ENCODE peak calls at places on chromosomes 16 and 17, in seven cellular contexts. X is aorta, V is AG04449, Y is lower leg skin, E is stomach, J is fibroblast of mammary gland, P is HAP-1. C is an unnamed sample.

GRCh38 chr16:14401839-14402115 is 228.3 kb downstream of the PARN start:
- DNase-seq in P (no peak), X (peak; percentile 68), E (no peak), J (peak; percentile 56), V (no peak), Y (peak; percentile 87), C (no peak)

GRCh38 chr16:68643847-68644246 is 1.3 kb upstream of the CDH3 start:
- DNase-seq in J (no peak), E (no peak), X (no peak), Y (no peak), V (no peak), P (no peak), C (no peak)

GRCh38 chr17:38867179-38867994 is 2.5 kb upstream of the LASP1 start:
- DNase-seq in E (peak; percentile 46), X (no peak), P (peak; percentile 76), Y (peak; percentile 85), V (no peak), J (peak; percentile 78), C (no peak)

GRCh38 chr17:68288804-68289203 is 2.1 kb downstream of the SLC16A6 start:
- DNase-seq in X (no peak), V (no peak), P (no peak), E (no peak), J (no peak), Y (peak; percentile 78), C (no peak)

GRCh38 chr17:16052486-16052885 is 52.9 kb downstream of the TTC19 start:
- DNase-seq in Y (no peak), J (peak; percentile 41), V (peak; percentile 31), E (no peak), X (no peak), P (no peak), C (no peak)

GRCh38 chr17:1107777-1108559 is 71.8 kb downstream of the ABR start:
- DNase-seq in X (no peak), J (no peak), V (no peak), P (no peak), E (no peak), Y (no peak), C (no peak)

GRCh38 chr16:85663891-85664321 is 24.8 kb downstream of the GINS2 start:
- DNase-seq in E (peak; percentile 82), Y (no peak), X (peak; percentile 33), J (peak; percentile 28), P (no peak), V (no peak), C (no peak)

GRCh38 chr16:72992142-72992601 is 55.8 kb downstream of the ZFHX3 start:
- DNase-seq in P (no peak), J (no peak), X (no peak), V (no peak), Y (peak; percentile 82), E (no peak), C (no peak)

GRCh38 chr16:23174622-23175021 is 7.9 kb upstream of the SCNN1G start:
- DNase-seq in E (no peak), Y (peak; percentile 0), X (no peak), V (no peak), J (peak; percentile 10), P (no peak), C (no peak)

GRCh38 chr17:48551601-48552452 is 6.9 kb upstream of the HOXB2 start:
- DNase-seq in E (no peak), V (no peak), X (no peak), J (no peak), P (no peak), Y (no peak), C (no peak)

GRCh38 chr16:73916839-73917594 is 379.6 kb upstream of the PSMD7 start:
- DNase-seq in V (no peak), E (no peak), J (peak; percentile 1), Y (no peak), X (no peak), P (no peak), C (no peak)

GRCh38 chr17:43338886-43339516 is 59.8 kb upstream of the ARL4D start:
- DNase-seq in V (no peak), P (peak; percentile 24), Y (peak; percentile 93), J (peak; percentile 38), E (peak; percentile 83), X (peak; percentile 86), C (no peak)

GRCh38 chr17:43337684-43338428 is 60.9 kb upstream of the ARL4D start:
- DNase-seq in E (no peak), Y (no peak), X (no peak), P (no peak), J (no peak), V (no peak), C (no peak)

GRCh38 chr17:43342601-43342905 is 56.2 kb upstream of the ARL4D start:
- DNase-seq in P (no peak), Y (no peak), J (no peak), E (no peak), V (no peak), X (no peak), C (no peak)

GRCh38 chr17:43344700-43345099 is 54.1 kb upstream of the ARL4D start:
- DNase-seq in E (no peak), J (no peak), X (no peak), V (no peak), Y (no peak), P (no peak), C (no peak)

DNA sequence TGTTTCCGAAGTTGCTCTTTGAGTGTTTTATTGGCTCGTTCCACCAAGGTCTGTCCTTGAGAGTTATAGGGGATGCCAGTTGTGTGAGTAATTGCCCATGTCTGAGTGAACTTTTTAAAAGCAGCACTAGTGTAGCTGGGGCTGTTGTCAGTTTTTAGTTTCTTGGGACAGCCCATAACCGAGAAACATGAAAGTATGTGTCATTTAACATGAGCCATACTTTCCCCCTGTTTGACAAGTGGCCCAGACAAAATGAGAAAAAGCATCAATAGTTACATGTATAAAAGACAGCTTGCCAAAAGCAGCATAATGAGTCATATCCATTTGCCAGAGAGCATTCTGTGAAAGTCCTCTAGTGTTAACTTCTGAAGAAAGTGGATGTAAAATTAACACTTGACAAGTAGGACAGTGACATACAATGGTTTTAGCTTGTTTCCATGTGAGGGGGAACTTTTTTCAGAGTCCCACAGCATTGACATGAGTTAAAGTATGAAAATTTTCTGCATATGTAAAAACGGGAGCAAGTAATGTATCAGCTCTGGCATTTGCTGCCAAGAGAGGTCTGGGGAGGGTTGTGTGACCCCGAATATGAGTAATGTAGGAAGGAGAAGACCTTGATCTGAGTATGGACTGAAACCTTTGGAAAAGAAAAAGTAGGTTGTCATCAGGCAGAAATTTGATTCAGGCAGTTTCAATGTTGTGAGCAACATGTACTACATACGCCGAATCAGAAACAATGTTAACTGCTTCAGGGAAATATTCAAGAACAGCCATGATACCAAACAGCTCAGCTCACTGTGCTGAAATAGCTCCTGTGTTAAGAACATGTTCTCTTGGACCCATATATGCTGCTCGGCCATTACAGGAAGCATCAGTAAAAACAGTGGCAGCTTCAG is 56.8 kb upstream of the ARL4D start:
- DNase-seq in X (no peak), V (no peak), Y (no peak), E (no peak), P (no peak), J (peak; percentile 83), C (no peak)
- H3K4me3 ChIP-seq in X (no peak overlapping the region), V (no peak overlapping the region), Y (no peak overlapping the region), E (no peak overlapping the region), P (no peak overlapping the region), J (no peak overlapping the region), C (no peak overlapping the region)

DNA sequence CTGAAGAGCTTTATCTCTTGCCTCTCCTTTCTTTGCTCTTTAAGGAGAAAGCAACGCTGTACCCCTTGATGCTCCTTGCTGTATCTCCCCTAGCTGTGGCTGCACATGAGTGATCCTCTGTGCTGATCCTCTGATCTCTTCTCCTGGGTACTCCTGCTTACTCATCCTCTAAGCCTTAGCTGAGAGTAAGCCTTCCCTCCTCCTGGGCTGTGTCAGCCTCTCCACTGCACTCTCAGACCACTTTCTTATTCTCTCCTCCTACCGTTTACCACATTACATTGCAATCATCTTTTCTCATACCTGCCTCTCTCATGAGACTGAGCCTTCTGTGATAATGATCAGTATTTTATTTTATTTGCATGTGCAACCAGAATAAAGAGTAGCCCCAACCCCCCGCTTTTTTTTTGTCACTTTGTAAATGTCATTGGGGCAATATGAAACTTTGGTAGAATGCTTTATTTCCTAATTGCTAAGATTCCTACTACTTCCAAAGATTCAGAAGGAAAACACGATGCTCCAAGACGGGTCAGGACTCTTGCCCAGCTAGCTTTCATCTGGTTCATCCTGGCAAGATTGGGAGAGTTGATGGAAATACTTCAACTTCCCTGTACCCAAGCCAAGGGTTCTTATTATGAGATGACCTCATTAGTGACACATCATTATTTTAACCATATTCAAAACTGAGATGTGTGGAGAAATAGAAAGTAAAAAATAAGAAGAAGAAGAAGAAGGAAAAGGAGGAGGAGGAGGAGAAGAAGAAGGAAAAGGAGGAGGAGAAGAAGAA is 25.3 kb downstream of the SOX9 start:
- DNase-seq in Y (no peak), X (no peak), P (no peak), J (peak; percentile 37), E (no peak), V (no peak), C (no peak)
- H3K4me3 ChIP-seq in Y (no peak overlapping the region), X (no peak overlapping the region), P (no peak overlapping the region), J (no peak overlapping the region), E (no peak overlapping the region), V (no peak overlapping the region), C (no peak overlapping the region)

GRCh38 chr16:49283376-49284049 is 1.9 kb upstream of the CBLN1 start:
- DNase-seq in E (no peak), V (no peak), P (no peak), Y (no peak), X (no peak), J (no peak), C (no peak)

GRCh38 chr16:49281481-49281842 is at the start of gene CBLN1:
- DNase-seq in E (no peak), Y (no peak), J (no peak), X (peak; percentile 41), P (no peak), V (no peak), C (no peak)

GRCh38 chr16:49280861-49281331 is 742 bp downstream of the CBLN1 start:
- DNase-seq in X (no peak), Y (no peak), P (no peak), J (no peak), V (no peak), E (no peak), C (no peak)

GRCh38 chr16:49282690-49283375 is 1.2 kb upstream of the CBLN1 start:
- DNase-seq in V (no peak), X (no peak), J (no peak), Y (no peak), E (no peak), P (no peak), C (no peak)

DNA sequence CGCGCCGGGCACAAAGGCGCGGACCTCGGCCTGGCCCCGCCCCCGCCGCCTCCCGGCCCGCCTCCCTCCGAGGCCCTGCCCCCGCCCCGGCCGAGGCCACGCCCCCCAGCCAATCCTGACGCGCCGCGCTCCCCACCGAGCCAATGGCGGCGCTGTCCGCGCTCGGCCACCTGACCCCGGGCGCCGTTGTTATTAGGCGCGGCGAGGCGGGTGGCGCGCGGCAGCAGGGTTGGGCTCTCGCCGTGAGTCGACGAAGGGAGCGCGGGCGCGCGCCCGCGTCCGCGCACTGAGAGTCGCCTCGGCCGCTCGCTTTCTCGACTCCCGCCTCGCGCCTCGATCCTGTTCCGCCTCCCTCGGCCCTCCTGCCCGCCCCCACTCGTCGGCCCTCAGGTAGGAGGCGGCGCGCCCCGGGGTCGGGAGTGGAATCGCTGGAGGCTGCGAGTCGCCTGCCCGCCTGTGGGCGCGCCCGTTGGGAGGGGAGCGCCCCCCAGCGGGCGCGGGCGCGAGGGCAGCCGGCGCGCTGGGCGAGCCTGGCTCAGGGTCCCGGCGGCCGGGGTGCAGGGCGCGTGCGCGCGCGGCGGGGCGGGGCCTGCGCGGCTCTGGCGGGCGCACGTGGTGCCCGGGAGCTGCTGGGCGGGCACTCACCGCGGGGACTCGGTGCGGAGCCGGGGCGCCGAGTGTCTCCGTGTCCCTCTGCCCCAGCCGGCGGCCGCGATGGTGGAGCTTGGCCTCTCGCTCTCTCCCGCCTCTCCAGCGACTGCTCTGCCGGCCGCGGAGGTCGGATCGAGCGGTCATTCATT is 405 bp upstream of the CBLN1 start:
- DNase-seq in X (peak; percentile 86), Y (no peak), P (peak; percentile 81), E (peak; percentile 77), V (no peak), J (peak; percentile 54), C (no peak)
- H3K4me3 ChIP-seq in X (no peak overlapping the region), Y (no peak overlapping the region), P (peak overlapping the region; percentile 35), E (peak overlapping the region; percentile 43), V (no peak overlapping the region), J (no peak overlapping the region), C (peak overlapping the region; percentile 38)

GRCh38 chr16:1615761-1616160 is 3.6 kb downstream of the CRAMP1 start:
- DNase-seq in J (no peak), E (no peak), Y (no peak), V (no peak), P (no peak), X (no peak), C (no peak)
- H3K4me3 ChIP-seq in J (peak overlapping the region; percentile 64), E (peak overlapping the region; percentile 96), Y (no peak overlapping the region), V (peak overlapping the region; percentile 82), P (no peak overlapping the region), X (no peak overlapping the region), C (peak overlapping the region; percentile 78)